ENCODE peak calls at places on chromosomes 1 and 21, in nine cellular contexts. P is colonic mucosa, R is astrocyte of the cerebellum, E is PC-9, G is epithelial cell of esophagus, Y is foreskin fibroblast, F is body of pancreas, D is breast epithelium, O is AG10803. J is an unnamed sample.

GRCh38 chr1:219666242-219666641 is 53.3 kb upstream of the ZC3H11B start:
- DNase-seq in P (no peak), R (peak), E (no peak), G (no peak), Y (peak), F (no peak), D (no peak), O (peak), J (no peak)

GRCh38 chr1:59978026-59978425 is 51.5 kb upstream of the CYP2J2 start:
- DNase-seq in P (no peak), R (no peak), E (no peak), G (peak), Y (peak), F (no peak), D (no peak), O (peak), J (no peak)

GRCh38 chr1:116485976-116486375 is 84.8 kb downstream of the CD58 start:
- DNase-seq in P (no peak), R (no peak), E (no peak), G (no peak), Y (no peak), F (no peak), D (no peak), O (peak), J (no peak)

GRCh38 chr1:53093778-53094532 is 31.9 kb downstream of the PODN start:
- DNase-seq in P (no peak), R (no peak), E (no peak), G (no peak), Y (no peak), F (no peak), D (no peak), O (no peak), J (no peak)

GRCh38 chr1:160534823-160535605 is 12.0 kb upstream of the SLAMF6 start:
- DNase-seq in P (no peak), R (no peak), E (no peak), G (no peak), Y (no peak), F (no peak), D (no peak), O (no peak), J (no peak)

GRCh38 chr21:35196128-35196527 is 147.0 kb upstream of the RUNX1 start:
- DNase-seq in P (no peak), R (no peak), E (no peak), G (no peak), Y (no peak), F (no peak), D (no peak), O (no peak), J (no peak)

GRCh38 chr1:31479801-31480200 is 66.8 kb downstream of the SERINC2 start:
- DNase-seq in P (no peak), R (no peak), E (no peak), G (peak), Y (peak), F (no peak), D (no peak), O (peak), J (no peak)

GRCh38 chr21:42114646-42115045 is 43.5 kb downstream of the UMODL1 start:
- DNase-seq in P (no peak), R (no peak), E (no peak), G (no peak), Y (no peak), F (no peak), D (no peak), O (no peak), J (no peak)

GRCh38 chr21:28794341-28794970 is 198.2 kb downstream of the LTN1 start:
- DNase-seq in P (no peak), R (no peak), E (no peak), G (no peak), Y (no peak), F (no peak), D (no peak), O (peak), J (no peak)

GRCh38 chr21:41750532-41751151 is 16.2 kb downstream of the RIPK4 start:
- DNase-seq in P (no peak), R (no peak), E (peak), G (no peak), Y (no peak), F (no peak), D (no peak), O (no peak), J (no peak)

GRCh38 chr1:113903496-113904291 is 905 bp downstream of the AP4B1 start:
- DNase-seq in P (peak), R (no peak), E (no peak), G (peak), Y (no peak), F (no peak), D (no peak), O (peak), J (no peak)

GRCh38 chr1:11990303-11991032 is 10.2 kb downstream of the MFN2 start:
- DNase-seq in P (no peak), R (no peak), E (no peak), G (peak), Y (no peak), F (no peak), D (no peak), O (no peak), J (peak)

GRCh38 chr1:211939876-211940468 is 95.4 kb downstream of the INTS7 start:
- DNase-seq in P (no peak), R (no peak), E (no peak), G (no peak), Y (no peak), F (peak), D (no peak), O (no peak), J (no peak)

GRCh38 chr1:220300442-220301121 is 28.3 kb upstream of the RAB3GAP2 start:
- DNase-seq in P (peak), R (peak), E (peak), G (peak), Y (peak), F (peak), D (peak), O (peak), J (peak)

GRCh38 chr1:110554871-110555801 is 36.2 kb upstream of the KCNA10 start:
- DNase-seq in P (peak), R (no peak), E (no peak), G (peak), Y (peak), F (peak), D (no peak), O (peak), J (no peak)

GRCh38 chr1:188224263-188224662 is 1395.5 kb downstream of the PLA2G4A start:
- DNase-seq in P (no peak), R (no peak), E (no peak), G (no peak), Y (peak), F (no peak), D (no peak), O (no peak), J (no peak)

GRCh38 chr1:63547621-63548294 is 24.4 kb downstream of the EFCAB7 start:
- DNase-seq in P (no peak), R (no peak), E (no peak), G (peak), Y (no peak), F (no peak), D (peak), O (peak), J (no peak)

GRCh38 chr1:192588546-192588945 is 13.0 kb downstream of the RGS1 start:
- DNase-seq in P (no peak), R (no peak), E (no peak), G (no peak), Y (no peak), F (no peak), D (no peak), O (peak), J (no peak)

GRCh38 chr1:193388165-193388564 is 201.8 kb upstream of the B3GALT2 start:
- DNase-seq in P (no peak), R (no peak), E (no peak), G (no peak), Y (no peak), F (no peak), D (no peak), O (no peak), J (no peak)

GRCh38 chr21:27269646-27270045 is 302.8 kb upstream of the ADAMTS5 start:
- DNase-seq in P (no peak), R (peak), E (no peak), G (peak), Y (peak), F (no peak), D (no peak), O (peak), J (peak)

GRCh38 chr1:168960595-168960994 is 145.9 kb upstream of the ATP1B1 start:
- DNase-seq in P (peak), R (no peak), E (no peak), G (no peak), Y (no peak), F (no peak), D (peak), O (no peak), J (no peak)

GRCh38 chr1:19863804-19864203 is 18.4 kb upstream of the OTUD3 start:
- DNase-seq in P (no peak), R (no peak), E (peak), G (peak), Y (peak), F (no peak), D (no peak), O (peak), J (no peak)

GRCh38 chr1:18326171-18326950 is 154.4 kb upstream of the KLHDC7A start:
- DNase-seq in P (no peak), R (no peak), E (no peak), G (no peak), Y (no peak), F (no peak), D (no peak), O (peak), J (no peak)

GRCh38 chr1:170126691-170127090 is 19.1 kb upstream of the NTMT2 start:
- DNase-seq in P (no peak), R (peak), E (no peak), G (peak), Y (peak), F (no peak), D (no peak), O (peak), J (peak)

GRCh38 chr1:9086060-9086459 is 16.6 kb upstream of the SLC2A5 start:
- DNase-seq in P (no peak), R (no peak), E (no peak), G (peak), Y (no peak), F (no peak), D (no peak), O (no peak), J (no peak)

GRCh38 chr1:180948357-180948756 is 35.7 kb downstream of the KIAA1614 start:
- DNase-seq in P (no peak), R (no peak), E (no peak), G (peak), Y (no peak), F (no peak), D (peak), O (peak), J (no peak)

GRCh38 chr1:180945551-180945950 is 32.9 kb downstream of the KIAA1614 start:
- DNase-seq in P (no peak), R (no peak), E (no peak), G (no peak), Y (no peak), F (no peak), D (no peak), O (no peak), J (no peak)

GRCh38 chr1:180947901-180948311 is 35.2 kb downstream of the KIAA1614 start:
- DNase-seq in P (no peak), R (no peak), E (no peak), G (no peak), Y (no peak), F (no peak), D (no peak), O (no peak), J (no peak)

GRCh38 chr1:180946056-180946455 is 33.4 kb downstream of the KIAA1614 start:
- DNase-seq in P (no peak), R (no peak), E (no peak), G (peak), Y (no peak), F (no peak), D (no peak), O (no peak), J (no peak)

GRCh38 chr1:180946537-180947507 is 34.1 kb downstream of the KIAA1614 start:
- DNase-seq in P (no peak), R (no peak), E (no peak), G (no peak), Y (no peak), F (no peak), D (no peak), O (no peak), J (no peak)
- TF ChIP-seq CTCF in P (no peak), R (no peak), E (no peak), G (no peak), Y (no peak), F (no peak), D (no peak), O (no peak), J (no peak)

GRCh38 chr1:199007423-199007822 is 368.6 kb downstream of the PTPRC start:
- DNase-seq in P (no peak), R (no peak), E (no peak), G (peak), Y (no peak), F (no peak), D (no peak), O (peak), J (no peak)

DNA sequence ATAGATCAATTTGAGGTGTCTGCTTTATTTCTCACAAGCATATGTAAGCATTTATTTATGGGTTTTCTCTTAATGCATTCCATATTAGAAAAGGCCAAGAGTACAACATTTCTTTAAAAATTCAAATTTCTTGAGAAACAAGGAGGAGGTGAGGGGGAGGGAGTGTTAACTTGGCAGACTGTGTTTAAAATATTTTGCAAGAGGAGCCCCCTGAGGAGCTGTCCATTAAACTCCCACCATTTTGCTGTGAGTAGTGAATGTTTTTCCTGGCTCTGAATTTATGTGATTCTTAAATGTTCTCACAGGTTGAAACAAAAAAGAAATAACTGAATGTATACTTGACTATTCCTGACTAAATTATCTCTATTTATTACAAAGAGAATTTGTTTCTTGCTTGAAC is 363.8 kb downstream of the PTPRC start:
- DNase-seq in P (no peak), R (peak), E (no peak), G (no peak), Y (no peak), F (no peak), D (no peak), O (no peak), J (no peak)
- H3K4me3 ChIP-seq in P (no peak), R (no peak), E (no peak), G (no peak), Y (no peak), F (no peak), D (no peak), O (no peak), J (no peak)

DNA sequence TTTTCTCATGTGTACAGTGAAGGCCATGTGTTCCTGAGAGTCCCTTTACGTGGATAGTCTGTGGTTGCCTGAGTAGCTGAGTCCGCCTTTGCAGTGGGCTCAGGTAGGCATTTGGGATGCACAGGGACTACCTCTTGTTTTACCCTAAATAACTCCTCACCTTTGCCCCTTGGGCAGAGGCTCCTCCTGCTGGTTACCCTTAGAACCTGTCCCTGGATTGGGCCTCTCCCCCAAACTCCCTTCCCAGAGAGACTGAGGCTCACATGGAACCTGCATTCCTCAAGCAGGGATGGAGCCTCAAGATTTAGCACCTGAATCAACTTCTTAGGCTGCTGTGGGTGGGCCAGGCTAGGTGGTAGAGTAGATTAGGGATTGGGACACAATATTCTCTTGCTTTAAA is 111.7 kb downstream of the FOXD2 start:
- DNase-seq in P (no peak), R (no peak), E (no peak), G (no peak), Y (no peak), F (no peak), D (no peak), O (no peak), J (no peak)
- TF ChIP-seq CTCF in P (no peak), R (no peak), E (no peak), G (no peak), Y (no peak), F (no peak), D (no peak), O (no peak), J (no peak)

DNA sequence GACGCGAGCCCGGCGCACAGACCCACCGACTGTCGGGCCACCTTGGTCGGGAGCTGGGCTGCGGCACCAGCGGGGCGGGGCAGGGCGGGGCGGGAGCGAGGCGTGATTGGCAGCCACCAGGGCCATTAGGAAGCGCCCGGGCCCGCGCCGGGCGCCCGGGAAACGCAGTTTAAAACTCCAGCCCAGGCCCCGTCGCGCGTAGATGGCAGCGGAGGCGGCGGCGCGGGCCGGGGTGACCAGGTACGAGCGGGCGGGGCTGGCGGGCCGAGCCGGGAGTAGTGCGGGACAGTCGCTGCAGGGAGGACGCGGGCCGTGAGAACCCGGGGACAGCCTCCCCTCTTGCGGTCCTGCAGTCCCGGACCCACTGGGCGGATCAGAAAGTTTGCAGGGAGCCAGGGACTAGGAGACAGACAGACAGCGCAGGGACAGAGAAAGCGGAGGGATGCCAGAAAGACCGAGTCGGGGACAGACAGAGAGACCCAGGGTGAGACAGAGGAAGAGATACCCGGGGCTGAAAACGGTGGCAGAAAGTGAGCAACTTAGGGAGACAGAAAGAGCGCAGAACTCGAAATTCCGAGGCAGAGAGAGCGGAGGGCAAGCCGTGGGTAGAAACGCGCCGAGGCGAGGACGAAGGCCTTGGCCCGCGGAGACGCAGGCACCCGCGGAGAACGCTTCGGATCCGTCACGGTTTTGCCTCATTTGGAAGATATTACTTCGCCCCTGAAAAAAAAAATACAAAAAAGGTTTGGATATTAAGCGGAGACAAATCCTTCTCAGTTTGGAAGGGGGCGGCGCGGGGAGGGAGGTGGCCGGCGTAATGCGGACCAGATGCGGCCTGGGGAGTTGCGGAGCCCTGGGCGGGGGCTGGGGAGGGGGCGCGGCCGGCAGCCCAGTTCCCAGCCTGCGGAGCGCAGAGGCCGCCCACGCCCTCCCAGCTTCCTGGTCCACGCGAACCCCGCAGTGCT is at the start of gene DMBX1:
- DNase-seq in P (peak), R (no peak), E (no peak), G (peak), Y (no peak), F (peak), D (no peak), O (no peak), J (no peak)
- H3K4me3 ChIP-seq in P (peak), R (no peak), E (peak), G (peak), Y (no peak), F (no peak), D (peak), O (no peak), J (peak)

GRCh38 chr1:26233903-26234643 is at the start of gene CEP85:
- DNase-seq in P (peak), R (peak), E (peak), G (peak), Y (peak), F (peak), D (peak), O (peak), J (peak)
- TF ChIP-seq CTCF in P (peak), R (peak), E (peak), G (peak), Y (peak), F (peak), D (peak), O (peak), J (peak)

DNA sequence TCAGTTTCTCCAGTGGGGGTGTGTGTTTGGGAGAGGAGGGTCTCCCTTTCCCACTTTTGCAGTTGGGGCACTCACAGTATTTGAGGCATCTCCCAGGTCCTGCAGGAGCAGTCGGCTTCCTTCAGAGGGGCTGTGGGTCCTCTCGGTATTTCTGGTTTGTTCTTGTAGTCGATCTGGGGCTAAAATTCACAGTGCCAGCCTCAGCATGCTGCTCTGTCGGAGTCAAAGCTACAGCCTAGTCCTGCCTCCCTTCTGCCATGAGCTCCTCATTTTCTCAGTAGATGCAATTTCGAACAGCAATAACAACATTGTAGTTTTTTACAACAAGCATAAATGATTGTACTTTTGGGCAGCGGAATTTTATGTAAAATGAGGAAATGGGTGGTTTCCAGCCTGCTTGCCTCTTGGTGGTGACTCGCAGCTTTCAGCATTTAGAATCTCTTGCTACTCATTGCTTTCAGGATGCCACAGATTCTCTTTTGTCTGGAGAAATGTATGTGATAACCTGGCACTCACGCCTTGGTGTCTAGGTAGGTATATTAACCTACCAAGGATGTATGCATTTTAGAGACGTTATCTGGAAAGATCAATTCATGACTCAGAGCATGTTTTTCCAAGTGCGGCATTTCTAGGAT is 82.4 kb upstream of the C21orf91 start:
- DNase-seq in P (no peak), R (no peak), E (peak), G (peak), Y (no peak), F (no peak), D (no peak), O (peak), J (no peak)
- H3K4me3 ChIP-seq in P (no peak), R (no peak), E (peak), G (no peak), Y (no peak), F (no peak), D (no peak), O (no peak), J (no peak)

GRCh38 chr1:165419839-165420238 is 25.1 kb downstream of the RXRG start:
- DNase-seq in P (no peak), R (no peak), E (no peak), G (no peak), Y (no peak), F (no peak), D (no peak), O (no peak), J (no peak)

GRCh38 chr1:165418195-165418594 is 26.7 kb downstream of the RXRG start:
- DNase-seq in P (no peak), R (no peak), E (no peak), G (no peak), Y (no peak), F (no peak), D (no peak), O (no peak), J (no peak)

GRCh38 chr1:165423181-165423580 is 21.7 kb downstream of the RXRG start:
- DNase-seq in P (no peak), R (no peak), E (no peak), G (no peak), Y (no peak), F (no peak), D (no peak), O (no peak), J (no peak)

GRCh38 chr1:165416876-165417275 is 28.1 kb downstream of the RXRG start:
- DNase-seq in P (no peak), R (no peak), E (no peak), G (no peak), Y (no peak), F (no peak), D (no peak), O (no peak), J (no peak)

GRCh38 chr1:165420655-165421054 is 24.3 kb downstream of the RXRG start:
- DNase-seq in P (no peak), R (no peak), E (no peak), G (peak), Y (no peak), F (no peak), D (no peak), O (no peak), J (no peak)
- TF ChIP-seq CTCF in P (no peak), R (no peak), E (no peak), G (no peak), Y (no peak), F (no peak), D (no peak), O (no peak), J (no peak)

J was measured in epithelial cell of proximal tubule.